ENCODE peak calls at places on chromosomes 3 and 15, in four cellular contexts. One of them, this sample, is unnamed.

GRCh38 chr15:34365073-34365825 is 1.7 kb downstream of the LPCAT4 start:
- DNase-seq in WTC11: no peak
- DNase-seq in HepG2: no peak
- DNase-seq in K562: no peak
- DNase-seq in this sample: no peak

GRCh38 chr3:174168538-174169254 is 690.4 kb upstream of the NAALADL2 start:
- DNase-seq in WTC11: no peak
- DNase-seq in HepG2: no peak
- DNase-seq in K562: no peak
- DNase-seq in this sample: no peak

GRCh38 chr3:55333041-55333440 is 154.1 kb downstream of the WNT5A start:
- DNase-seq in WTC11: no peak
- DNase-seq in HepG2: no peak
- DNase-seq in K562: no peak
- DNase-seq in this sample: no peak

GRCh38 chr3:12318758-12319621 is 30.1 kb downstream of the PPARG start:
- DNase-seq in WTC11: no peak
- DNase-seq in HepG2: no peak
- DNase-seq in K562: no peak
- DNase-seq in this sample: no peak

GRCh38 chr3:23710555-23710954 is 95.2 kb upstream of the UBE2E1 start:
- DNase-seq in WTC11: peak
- DNase-seq in HepG2: no peak
- DNase-seq in K562: no peak
- DNase-seq in this sample: no peak

GRCh38 chr15:85504739-85505676 is 124.6 kb downstream of the AKAP13 start:
- DNase-seq in WTC11: no peak
- DNase-seq in HepG2: peak
- DNase-seq in K562: peak
- DNase-seq in this sample: no peak

GRCh38 chr3:121111914-121112612 is 204.1 kb downstream of the STXBP5L start:
- DNase-seq in WTC11: peak
- DNase-seq in HepG2: peak
- DNase-seq in K562: no peak
- DNase-seq in this sample: no peak

GRCh38 chr15:92393287-92393993 is at the start of gene ST8SIA2:
- DNase-seq in WTC11: peak
- DNase-seq in HepG2: no peak
- DNase-seq in K562: no peak
- DNase-seq in this sample: no peak

GRCh38 chr15:46170326-46170725 is 535.5 kb downstream of the SQOR start:
- DNase-seq in WTC11: no peak
- DNase-seq in HepG2: no peak
- DNase-seq in K562: no peak
- DNase-seq in this sample: no peak

GRCh38 chr3:42780398-42780797 is 7.3 kb upstream of the CCDC13 start:
- DNase-seq in WTC11: no peak
- DNase-seq in HepG2: no peak
- DNase-seq in K562: no peak
- DNase-seq in this sample: no peak

GRCh38 chr3:106981392-106981791 is 395.8 kb upstream of the CCDC54 start:
- DNase-seq in WTC11: no peak
- DNase-seq in HepG2: no peak
- DNase-seq in K562: no peak
- DNase-seq in this sample: no peak

GRCh38 chr3:42014949-42015533 is 53.1 kb upstream of the ULK4 start:
- DNase-seq in WTC11: peak
- DNase-seq in HepG2: peak
- DNase-seq in K562: no peak
- DNase-seq in this sample: no peak

GRCh38 chr3:69741057-69741830 is 2.0 kb downstream of the MITF start:
- DNase-seq in WTC11: no peak
- DNase-seq in HepG2: no peak
- DNase-seq in K562: no peak
- DNase-seq in this sample: no peak
- TF ChIP-seq CBFB in WTC11: no peak
- TF ChIP-seq CBFB in HepG2: no peak
- TF ChIP-seq CBFB in K562: no peak
- TF ChIP-seq CBFB in this sample: no peak

GRCh38 chr3:9205345-9206143 is 43.9 kb downstream of the SRGAP3 start:
- DNase-seq in WTC11: no peak
- DNase-seq in HepG2: no peak
- DNase-seq in K562: no peak
- DNase-seq in this sample: peak
- TF ChIP-seq CBFB in WTC11: no peak
- TF ChIP-seq CBFB in HepG2: no peak
- TF ChIP-seq CBFB in K562: no peak
- TF ChIP-seq CBFB in this sample: no peak

DNA sequence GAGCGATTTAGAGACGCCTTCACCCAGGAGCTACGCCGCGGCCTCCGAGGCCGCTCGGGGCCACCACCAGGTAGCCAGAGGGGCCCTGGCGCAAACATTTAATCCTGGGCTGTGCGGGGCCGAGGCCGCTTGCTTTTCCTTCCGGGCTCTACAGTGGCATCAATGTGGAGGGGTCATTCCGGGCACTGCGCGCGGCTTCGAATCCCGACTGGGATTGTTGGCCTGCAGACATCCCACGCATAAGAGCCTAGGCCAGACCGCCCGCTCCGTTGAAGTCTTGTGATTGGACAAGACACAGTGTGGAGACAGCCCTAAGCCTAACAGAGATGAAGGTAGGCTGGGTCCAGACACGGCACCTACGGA is 568 bp upstream of the NCBP2 start:
- DNase-seq in WTC11: no peak
- DNase-seq in HepG2: no peak
- DNase-seq in K562: peak
- DNase-seq in this sample: no peak
- TF ChIP-seq CBFB in WTC11: no peak
- TF ChIP-seq CBFB in HepG2: no peak
- TF ChIP-seq CBFB in K562: no peak
- TF ChIP-seq CBFB in this sample: no peak

GRCh38 chr3:40985195-40985594 is 214.1 kb upstream of the CTNNB1 start:
- DNase-seq in WTC11: no peak
- DNase-seq in HepG2: no peak
- DNase-seq in K562: no peak
- DNase-seq in this sample: no peak
- TF ChIP-seq CBFB in WTC11: no peak
- TF ChIP-seq CBFB in HepG2: no peak
- TF ChIP-seq CBFB in K562: no peak
- TF ChIP-seq CBFB in this sample: no peak

GRCh38 chr3:126832933-126833332 is 128.9 kb downstream of the CHCHD6 start:
- DNase-seq in WTC11: no peak
- DNase-seq in HepG2: no peak
- DNase-seq in K562: no peak
- DNase-seq in this sample: no peak
- TF ChIP-seq CBFB in WTC11: no peak
- TF ChIP-seq CBFB in HepG2: no peak
- TF ChIP-seq CBFB in K562: no peak
- TF ChIP-seq CBFB in this sample: no peak

DNA sequence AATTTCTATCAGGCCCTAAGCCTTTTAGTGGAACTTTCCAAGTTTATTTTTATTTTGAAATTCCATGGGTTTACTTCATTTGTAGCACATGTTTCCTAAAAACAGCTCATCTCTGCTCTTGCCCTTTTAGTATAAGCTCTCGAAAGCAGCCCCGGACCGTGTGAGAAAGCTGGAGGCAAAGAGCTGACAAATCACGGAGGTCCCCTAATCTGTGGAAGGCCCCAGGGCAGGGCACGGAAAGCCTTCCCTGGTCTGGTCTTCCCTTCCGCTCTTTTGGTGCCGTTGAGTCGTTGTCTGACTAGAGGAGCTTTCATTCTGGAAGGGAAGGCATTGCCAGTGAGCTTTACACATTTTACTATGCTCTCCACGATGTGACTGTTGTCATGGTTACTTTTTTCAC is 71.8 kb downstream of the CYP19A1 start:
- DNase-seq in WTC11: no peak
- DNase-seq in HepG2: no peak
- DNase-seq in K562: no peak
- DNase-seq in this sample: no peak
- TF ChIP-seq CBFB in WTC11: no peak
- TF ChIP-seq CBFB in HepG2: no peak
- TF ChIP-seq CBFB in K562: no peak
- TF ChIP-seq CBFB in this sample: no peak

DNA sequence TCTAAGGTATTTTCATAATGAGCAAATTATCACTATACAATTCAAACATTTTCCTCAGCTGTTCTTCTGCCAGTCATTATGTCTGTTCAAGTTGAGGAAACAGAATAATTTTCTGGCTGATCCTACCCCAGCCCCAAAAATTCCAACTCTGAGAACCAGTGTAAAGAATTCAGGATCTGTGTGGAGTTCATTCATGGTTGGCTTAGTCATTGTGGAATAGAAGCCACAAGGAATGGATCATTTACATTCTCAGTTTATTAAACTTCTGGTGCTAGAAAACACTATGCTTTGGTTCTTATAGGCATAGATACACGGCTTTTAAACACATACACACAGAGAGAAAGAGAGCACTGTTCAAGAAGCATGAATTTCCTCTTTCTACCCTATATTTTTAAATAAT is 134.6 kb downstream of the CMSS1 start:
- DNase-seq in WTC11: no peak
- DNase-seq in HepG2: no peak
- DNase-seq in K562: no peak
- DNase-seq in this sample: no peak
- TF ChIP-seq CBFB in WTC11: no peak
- TF ChIP-seq CBFB in HepG2: no peak
- TF ChIP-seq CBFB in K562: no peak
- TF ChIP-seq CBFB in this sample: no peak